ENCODE peak calls at places on chromosomes 2 and 18, in four cellular contexts. G is IMR-90, D is A549, O is astrocyte. Z is an unnamed sample. For H3K9me3, the result is how much of the 10 kb centered on the place peaks cover.

GRCh38 chr2:64463784-64464183 is 9.8 kb downstream of the LGALSL start:
- DNase-seq in G (peak), D (no peak), O (peak), Z (no peak)

GRCh38 chr18:7259482-7259881 is 28.6 kb downstream of the LRRC30 start:
- DNase-seq in G (no peak), D (no peak), O (no peak), Z (no peak)

GRCh38 chr2:166197446-166197845 is 69.6 kb upstream of the SCN1A start:
- DNase-seq in G (peak), D (no peak), O (peak), Z (no peak)

GRCh38 chr2:56025469-56026193 is 102.0 kb upstream of the EFEMP1 start:
- DNase-seq in G (no peak), D (no peak), O (no peak), Z (no peak)

GRCh38 chr2:51998890-51999289 is 967.0 kb upstream of the NRXN1 start:
- DNase-seq in G (no peak), D (no peak), O (no peak), Z (no peak)

GRCh38 chr2:172702451-172702850 is 33.2 kb upstream of the RAPGEF4 start:
- DNase-seq in G (no peak), D (no peak), O (no peak), Z (no peak)

GRCh38 chr18:10374615-10375295 is 79.7 kb upstream of the APCDD1 start:
- DNase-seq in G (no peak), D (no peak), O (no peak), Z (no peak)

GRCh38 chr18:55918449-55918848 is 330.5 kb upstream of the TCF4 start:
- DNase-seq in G (peak), D (no peak), O (peak), Z (no peak)

GRCh38 chr2:136112317-136112891 is 5.5 kb downstream of the CXCR4 start:
- DNase-seq in G (no peak), D (no peak), O (no peak), Z (no peak)

GRCh38 chr2:57882895-57883515 is 163.6 kb upstream of the VRK2 start:
- DNase-seq in G (no peak), D (peak), O (no peak), Z (no peak)

GRCh38 chr2:64932327-64933216 is 56.6 kb upstream of the SLC1A4 start:
- DNase-seq in G (no peak), D (no peak), O (no peak), Z (no peak)

GRCh38 chr2:138071720-138072719 is 107.7 kb downstream of the HNMT start:
- DNase-seq in G (peak), D (peak), O (peak), Z (no peak)

GRCh38 chr18:23422751-23423418 is 30.2 kb upstream of the RIOK3 start:
- DNase-seq in G (peak), D (peak), O (peak), Z (no peak)

GRCh38 chr2:64727843-64728463 is 74.2 kb upstream of the SERTAD2 start:
- DNase-seq in G (no peak), D (no peak), O (no peak), Z (no peak)

GRCh38 chr2:179692610-179693009 is 168.8 kb downstream of the ZNF385B start:
- DNase-seq in G (peak), D (no peak), O (no peak), Z (no peak)

GRCh38 chr2:120703330-120703994 is 32.2 kb upstream of the GLI2 start:
- DNase-seq in G (peak), D (no peak), O (peak), Z (no peak)

GRCh38 chr2:30225131-30225762 is 6.1 kb upstream of the LBH start:
- DNase-seq in G (peak), D (no peak), O (peak), Z (peak)

GRCh38 chr2:237833546-237833945 is 25.9 kb upstream of the RAMP1 start:
- DNase-seq in G (peak), D (no peak), O (peak), Z (peak)

GRCh38 chr2:18297536-18298058 is 262.9 kb downstream of the RDH14 start:
- DNase-seq in G (no peak), D (no peak), O (no peak), Z (no peak)

GRCh38 chr2:12080360-12080759 is 333.9 kb downstream of the LPIN1 start:
- DNase-seq in G (no peak), D (no peak), O (no peak), Z (no peak)

GRCh38 chr2:14342313-14342712 is 290.2 kb upstream of the LRATD1 start:
- DNase-seq in G (no peak), D (no peak), O (no peak), Z (no peak)

GRCh38 chr2:160063895-160064577 is 1.6 kb upstream of the PLA2R1 start:
- DNase-seq in G (no peak), D (no peak), O (no peak), Z (no peak)

GRCh38 chr2:164554487-164554886 is 66.8 kb downstream of the GRB14 start:
- DNase-seq in G (no peak), D (no peak), O (no peak), Z (no peak)

GRCh38 chr2:150335596-150335995 is 151.9 kb downstream of the RND3 start:
- DNase-seq in G (no peak), D (no peak), O (no peak), Z (no peak)

GRCh38 chr2:45793998-45794720 is 142.7 kb downstream of the PRKCE start:
- DNase-seq in G (peak), D (no peak), O (peak), Z (no peak)

GRCh38 chr2:193695367-193695766 is 1500.6 kb upstream of the TMEFF2 start:
- DNase-seq in G (no peak), D (no peak), O (peak), Z (no peak)

GRCh38 chr2:23133196-23133595 is 251.8 kb upstream of the KLHL29 start:
- DNase-seq in G (no peak), D (no peak), O (no peak), Z (no peak)

GRCh38 chr2:40716879-40717278 is 265.0 kb upstream of the SLC8A1 start:
- DNase-seq in G (peak), D (no peak), O (peak), Z (peak)

DNA sequence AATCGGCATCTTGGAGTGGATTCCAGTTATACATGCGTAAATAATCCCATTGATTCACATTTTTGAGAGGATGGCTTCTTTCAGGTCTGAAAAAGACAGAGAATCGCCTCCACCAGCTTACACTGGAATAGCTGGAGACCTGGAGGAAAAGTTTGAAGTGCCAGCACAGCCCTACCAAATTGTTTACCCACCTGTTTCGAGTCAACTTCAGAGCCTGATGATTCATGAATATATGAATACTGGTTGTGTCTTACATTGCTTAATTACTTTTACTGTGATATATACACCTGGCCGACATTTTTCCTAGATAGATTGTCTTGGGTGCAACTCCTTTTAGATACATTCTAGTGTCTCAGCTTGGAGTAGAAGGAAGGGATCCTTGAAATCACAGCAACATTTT is 335 bp upstream of the NCKAP5 start:
- DNase-seq in G (no peak), D (no peak), O (no peak), Z (no peak)
- H3K4me3 ChIP-seq in G (peak), D (peak), O (peak), Z (peak)

DNA sequence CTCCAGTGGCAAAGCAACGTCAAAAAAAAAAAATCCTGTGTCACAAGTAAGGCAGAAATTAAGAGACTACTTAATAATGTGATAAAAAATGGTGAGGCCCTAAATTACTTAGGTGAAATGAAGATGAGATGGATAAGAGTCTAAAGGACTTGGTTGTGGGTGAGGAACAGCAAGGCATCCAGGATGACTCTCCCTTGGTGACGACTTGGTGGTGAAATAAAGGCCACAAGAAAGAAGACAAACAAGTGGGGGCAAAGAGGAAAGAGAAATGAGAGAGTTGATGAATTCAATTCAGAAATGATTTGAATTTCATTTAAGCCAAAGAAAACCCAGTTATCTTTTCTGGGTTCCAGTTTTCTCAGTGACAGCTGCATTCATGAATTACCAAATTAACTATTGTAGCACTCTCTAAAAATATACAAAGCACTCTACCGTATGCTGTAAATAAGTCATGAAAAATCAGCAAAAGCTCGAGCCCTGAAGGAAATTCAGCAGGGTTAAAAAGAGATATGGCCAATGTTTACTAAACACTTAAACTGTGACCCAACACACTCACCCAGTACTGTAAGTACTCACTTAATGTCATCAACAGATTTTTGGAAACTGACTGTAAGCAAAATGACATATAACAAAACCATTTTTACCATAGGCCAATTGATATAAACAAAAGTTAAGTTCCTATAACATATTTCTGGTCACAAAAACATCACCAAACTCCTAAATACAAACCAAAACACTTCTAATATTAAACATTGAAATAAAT is 1.4 kb downstream of the METTL8 start:
- DNase-seq in G (peak), D (no peak), O (no peak), Z (no peak)
- H3K9me3 ChIP-seq in G (under half), D (under half), O (under half), Z (under half)

GRCh38 chr2:236571161-236571560 is 1.5 kb downstream of the ACKR3 start:
- DNase-seq in G (no peak), D (no peak), O (no peak), Z (no peak)

GRCh38 chr2:236568068-236568921 is 1.3 kb upstream of the ACKR3 start:
- DNase-seq in G (no peak), D (no peak), O (no peak), Z (no peak)

GRCh38 chr2:236570081-236570979 is 705 bp downstream of the ACKR3 start:
- DNase-seq in G (no peak), D (no peak), O (no peak), Z (no peak)

GRCh38 chr2:236568922-236569592 is 568 bp upstream of the ACKR3 start:
- DNase-seq in G (no peak), D (no peak), O (no peak), Z (no peak)

GRCh38 chr2:236569593-236569973 is at the start of gene ACKR3:
- DNase-seq in G (peak), D (peak), O (peak), Z (no peak)
- TF ChIP-seq CTCF in G (peak), D (peak), O (peak), Z (peak)

GRCh38 chr2:213185147-213185822 is 33.9 kb upstream of the IKZF2 start:
- DNase-seq in G (no peak), D (no peak), O (no peak), Z (no peak)

GRCh38 chr2:213188533-213188867 is 37.1 kb upstream of the IKZF2 start:
- DNase-seq in G (no peak), D (no peak), O (no peak), Z (no peak)

GRCh38 chr2:213187833-213188532 is 36.6 kb upstream of the IKZF2 start:
- DNase-seq in G (peak), D (peak), O (peak), Z (peak)

GRCh38 chr2:213187386-213187785 is 36.0 kb upstream of the IKZF2 start:
- DNase-seq in G (peak), D (no peak), O (no peak), Z (no peak)

GRCh38 chr2:213188971-213189899 is 37.8 kb upstream of the IKZF2 start:
- DNase-seq in G (peak), D (no peak), O (peak), Z (no peak)
- H3K4me3 ChIP-seq in G (no peak), D (no peak), O (no peak), Z (no peak)

GRCh38 chr2:99926986-99927385 is 215.4 kb downstream of the AFF3 start:
- DNase-seq in G (peak), D (no peak), O (peak), Z (peak)

GRCh38 chr2:99925960-99926359 is 216.4 kb downstream of the AFF3 start:
- DNase-seq in G (peak), D (no peak), O (no peak), Z (no peak)

GRCh38 chr2:99922664-99923063 is 219.7 kb downstream of the AFF3 start:
- DNase-seq in G (no peak), D (no peak), O (no peak), Z (no peak)

GRCh38 chr2:99933894-99934650 is 208.3 kb downstream of the AFF3 start:
- DNase-seq in G (no peak), D (no peak), O (no peak), Z (no peak)

DNA sequence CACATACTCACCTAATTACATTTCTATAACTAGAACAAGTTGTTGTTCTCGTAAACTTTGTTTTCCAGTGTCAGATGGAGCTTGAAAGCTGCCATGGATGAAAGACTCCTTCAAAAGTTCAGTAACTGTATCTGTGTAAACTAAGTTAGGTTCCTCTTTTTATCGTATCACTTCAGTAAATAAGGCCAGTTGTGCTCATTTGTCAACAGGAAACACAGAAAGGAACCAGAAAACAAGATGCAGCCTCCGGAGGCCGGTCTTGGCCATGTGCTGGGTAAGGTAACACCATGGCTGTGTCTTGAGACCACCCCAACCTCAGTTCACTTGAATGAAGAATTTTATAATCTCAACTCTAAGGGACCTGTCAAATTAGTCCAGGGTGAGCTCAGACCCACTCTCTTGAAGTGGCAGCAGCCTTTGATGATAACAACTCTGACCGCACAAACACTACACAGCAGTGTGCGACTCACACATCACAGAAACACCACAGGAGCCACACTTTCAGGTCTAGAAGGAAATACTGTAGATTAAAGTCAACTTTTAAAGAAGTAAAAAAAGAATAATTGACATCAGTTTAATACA is 213.8 kb downstream of the AFF3 start:
- DNase-seq in G (no peak), D (no peak), O (no peak), Z (no peak)
- H3K9me3 ChIP-seq in G (under half), D (under half), O (under half), Z (under half)

GRCh38 chr2:74502720-74503505 is 3.5 kb upstream of the LBX2 start:
- DNase-seq in G (peak), D (peak), O (peak), Z (peak)
- TF ChIP-seq CTCF in G (peak), D (peak), O (no peak), Z (peak)

GRCh38 chr2:157468931-157469708 is 25.2 kb upstream of the CYTIP start:
- DNase-seq in G (peak), D (no peak), O (peak), Z (no peak)
- H3K4me3 ChIP-seq in G (no peak), D (no peak), O (peak), Z (no peak)